ENCODE peak calls at places on chromosomes 7 and 10, in four cellular contexts. U is neural progenitor cell, A is GM23248, R is GM23338. M is an unnamed sample.

GRCh38 chr7:100351657-100352058 is 6.3 kb upstream of the PILRB start:
- DNase-seq in A (no peak), U (no peak), R (no peak), M (no peak)

GRCh38 chr7:101172854-101173751 is 7.0 kb downstream of the NAT16 start:
- DNase-seq in A (peak), R (peak), U (no peak), M (peak)

GRCh38 chr7:126716321-126716720 is 536.4 kb downstream of the GRM8 start:
- DNase-seq in R (no peak), A (no peak), U (no peak), M (no peak)

GRCh38 chr7:113087278-113087998 is 811 bp upstream of the GPR85 start:
- DNase-seq in A (peak), R (peak), U (peak), M (peak)

GRCh38 chr7:153398370-153398769 is 638.8 kb downstream of the ACTR3B start:
- DNase-seq in R (no peak), U (no peak), A (no peak), M (no peak)

GRCh38 chr7:99460651-99461050 is 5.3 kb downstream of the ATP5MF start:
- DNase-seq in U (no peak), R (no peak), A (no peak), M (no peak)

GRCh38 chr7:15720849-15721471 is 34.5 kb upstream of the MEOX2 start:
- DNase-seq in R (peak), A (peak), U (peak), M (peak)

GRCh38 chr10:132451506-132452215 is 54.7 kb downstream of the PWWP2B start:
- DNase-seq in U (no peak), A (no peak), R (no peak), M (no peak)

GRCh38 chr7:7148799-7149481 is 33.4 kb upstream of the C1GALT1 start:
- DNase-seq in U (no peak), R (no peak), A (peak), M (peak)

GRCh38 chr10:88989824-88990527 is 622 bp upstream of the FAS start:
- DNase-seq in R (no peak), U (no peak), A (peak), M (peak)

GRCh38 chr7:87878208-87878735 is 2.0 kb downstream of the DBF4 start:
- DNase-seq in A (peak), R (no peak), U (no peak), M (no peak)

GRCh38 chr7:2738110-2738509 is 50.1 kb downstream of the AMZ1 start:
- DNase-seq in A (no peak), R (no peak), U (no peak), M (no peak)

GRCh38 chr10:18104223-18104872 is 35.9 kb upstream of the CACNB2 start:
- DNase-seq in A (peak), R (peak), U (peak), M (peak)

GRCh38 chr10:109976657-109977056 is 31.1 kb upstream of the ADD3 start:
- DNase-seq in A (no peak), R (no peak), U (no peak), M (no peak)

GRCh38 chr10:60953420-60953819 is 9.4 kb upstream of the RHOBTB1 start:
- DNase-seq in U (no peak), A (no peak), R (no peak), M (no peak)

GRCh38 chr10:80168679-80169380 is 36.3 kb downstream of the PLAC9 start:
- DNase-seq in A (no peak), U (peak), R (peak), M (no peak)

GRCh38 chr10:72637398-72637857 is 11.5 kb upstream of the MICU1 start:
- DNase-seq in R (no peak), A (peak), U (no peak), M (no peak)

GRCh38 chr10:45514283-45515270 is 140.6 kb downstream of the ALOX5 start:
- DNase-seq in A (peak), R (peak), U (no peak), M (no peak)

GRCh38 chr7:13991791-13992620 is 2.5 kb upstream of the ETV1 start:
- DNase-seq in U (peak), A (no peak), R (no peak), M (no peak)

GRCh38 chr10:98038333-98038732 is 7.9 kb upstream of the CRTAC1 start:
- DNase-seq in R (peak), U (peak), A (no peak), M (peak)

GRCh38 chr10:62817120-62817762 is 1.1 kb upstream of the EGR2 start:
- DNase-seq in U (peak), R (peak), A (peak), M (peak)

GRCh38 chr7:151570366-151570915 is 50.7 kb upstream of the RHEB start:
- DNase-seq in U (no peak), A (peak), R (no peak), M (no peak)

GRCh38 chr10:68559872-68560200 is 301 bp upstream of the TET1 start:
- DNase-seq in U (no peak), R (no peak), A (peak), M (no peak)

GRCh38 chr10:22363305-22363704 is 18.0 kb downstream of the SPAG6 start:
- DNase-seq in U (no peak), A (no peak), R (no peak), M (no peak)

GRCh38 chr7:45295222-45295621 is 137.6 kb downstream of the RAMP3 start:
- DNase-seq in R (no peak), U (no peak), A (no peak), M (no peak)

GRCh38 chr7:137576481-137576880 is 232.9 kb upstream of the PTN start:
- DNase-seq in R (no peak), U (no peak), A (no peak), M (no peak)

GRCh38 chr7:92598310-92598981 is 8.3 kb upstream of the FAM133B start:
- DNase-seq in A (no peak), R (peak), U (no peak), M (no peak)

GRCh38 chr10:126042354-126042753 is 146.0 kb downstream of the FANK1 start:
- DNase-seq in U (no peak), A (no peak), R (no peak), M (no peak)

GRCh38 chr7:150734293-150734692 is 2.9 kb upstream of the GIMAP5 start:
- DNase-seq in A (no peak), U (no peak), R (no peak), M (no peak)

GRCh38 chr10:61189912-61190311 is 245.9 kb upstream of the RHOBTB1 start:
- DNase-seq in U (no peak), R (no peak), A (no peak), M (no peak)

GRCh38 chr7:1705856-1706255 is 35.8 kb downstream of the ELFN1 start:
- DNase-seq in R (no peak), U (no peak), A (no peak), M (no peak)

GRCh38 chr10:116740971-116741370 is 1.4 kb downstream of the HSPA12A start:
- DNase-seq in U (peak), R (peak), A (no peak), M (no peak)

GRCh38 chr10:71263376-71263775 is 51.0 kb downstream of the UNC5B start:
- DNase-seq in R (peak), A (no peak), U (peak), M (no peak)

GRCh38 chr7:77473240-77474005 is 57.3 kb upstream of the GSAP start:
- DNase-seq in R (no peak), A (peak), U (no peak), M (no peak)
- TF ChIP-seq EZH2phosphoT487 in R (no peak), A (no peak), U (no peak), M (no peak)

GRCh38 chr7:146960747-146961416 is 844.3 kb downstream of the CNTNAP2 start:
- DNase-seq in A (no peak), R (peak), U (peak), M (no peak)

GRCh38 chr7:146966274-146966673 is 849.7 kb downstream of the CNTNAP2 start:
- DNase-seq in R (no peak), U (no peak), A (no peak), M (no peak)

GRCh38 chr7:146956323-146956722 is 839.7 kb downstream of the CNTNAP2 start:
- DNase-seq in U (no peak), R (no peak), A (no peak), M (no peak)

GRCh38 chr7:146956853-146957252 is 840.3 kb downstream of the CNTNAP2 start:
- DNase-seq in R (no peak), U (no peak), A (no peak), M (no peak)

DNA sequence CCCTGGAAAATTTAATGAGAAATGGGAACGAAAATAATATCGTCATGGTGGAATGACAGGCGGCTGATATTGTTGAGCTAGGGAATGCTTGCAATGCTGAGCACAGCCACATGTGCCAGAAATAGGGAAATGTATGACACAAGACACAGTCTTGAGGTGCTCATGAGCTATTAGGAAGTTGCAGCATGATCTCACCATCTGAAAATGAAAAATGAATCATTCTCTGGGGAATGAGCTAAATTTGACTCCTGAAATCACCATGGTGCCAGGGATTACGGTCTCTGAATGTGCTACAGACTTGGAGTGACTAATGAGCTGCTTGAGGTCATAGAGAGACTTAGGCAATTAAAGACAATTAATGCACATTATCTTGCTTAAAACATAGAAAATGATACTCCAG is 845.0 kb downstream of the CNTNAP2 start:
- DNase-seq in A (peak), R (no peak), U (no peak), M (peak)
- TF ChIP-seq EZH2phosphoT487 in A (no peak), R (no peak), U (no peak), M (no peak)

GRCh38 chr10:23999445-23999844 is 209.5 kb upstream of the KIAA1217 start:
- DNase-seq in R (no peak), U (no peak), A (no peak), M (no peak)

GRCh38 chr10:24000271-24000813 is 208.6 kb upstream of the KIAA1217 start:
- DNase-seq in A (no peak), R (no peak), U (no peak), M (no peak)

DNA sequence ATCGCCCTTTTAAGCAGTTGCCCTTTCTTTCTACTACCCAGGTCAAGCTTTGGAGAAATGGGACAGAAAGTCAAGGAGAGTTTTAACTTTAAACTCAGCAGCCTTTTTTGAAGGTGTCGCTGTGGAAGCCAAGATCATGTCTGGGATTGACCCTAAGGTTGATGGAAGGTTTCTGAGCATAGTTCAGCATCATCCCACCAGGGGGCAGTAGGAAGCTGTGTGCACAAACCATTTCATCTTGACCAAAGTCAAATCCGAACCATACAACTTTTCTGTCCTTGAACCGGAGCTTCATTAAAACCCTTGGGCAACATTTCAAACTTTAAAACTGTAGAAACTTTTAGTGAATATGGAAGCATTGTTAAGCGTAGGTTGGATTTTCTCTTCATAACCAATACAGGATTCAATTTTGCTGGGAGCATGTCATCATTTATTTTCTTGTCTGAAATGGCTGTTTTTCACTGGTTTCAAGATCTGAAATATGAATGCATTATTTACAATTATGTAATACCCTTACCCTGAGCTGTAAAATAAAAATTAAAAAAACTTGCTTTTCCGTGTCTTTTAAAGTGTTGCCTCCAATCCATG is 214.4 kb upstream of the KIAA1217 start:
- DNase-seq in U (peak), R (peak), A (peak), M (peak)
- TF ChIP-seq EZH2phosphoT487 in U (no peak), R (no peak), A (no peak), M (no peak)

DNA sequence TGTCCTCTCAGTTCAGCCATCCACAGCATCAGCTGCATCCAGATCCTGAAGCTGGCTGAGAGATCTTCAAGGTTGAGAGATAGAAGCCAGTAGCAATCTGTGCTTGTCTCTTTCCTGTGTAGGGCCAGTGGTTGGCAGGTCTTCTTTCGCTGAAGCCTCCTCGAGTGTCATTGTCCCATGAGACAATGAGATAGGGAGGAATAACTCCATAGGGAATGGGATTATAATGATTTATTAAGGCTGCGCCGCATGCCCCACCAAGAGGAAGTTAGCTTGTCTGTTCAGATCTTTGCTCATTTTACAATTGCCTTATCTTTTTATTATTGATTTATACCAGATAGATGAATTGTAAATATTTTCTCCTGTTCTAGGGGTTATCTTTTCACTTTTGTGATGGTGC is 61.5 kb downstream of the MCMBP start:
- DNase-seq in A (no peak), U (no peak), R (no peak), M (no peak)
- TF ChIP-seq EZH2phosphoT487 in A (no peak), U (no peak), R (no peak), M (no peak)

GRCh38 chr7:27245798-27246691 is 3.4 kb downstream of the EVX1 start:
- DNase-seq in A (peak), U (peak), R (peak), M (no peak)

GRCh38 chr7:27247000-27247399 is 4.4 kb downstream of the EVX1 start:
- DNase-seq in A (no peak), U (peak), R (peak), M (no peak)

GRCh38 chr7:27248427-27248806 is 5.8 kb downstream of the EVX1 start:
- DNase-seq in U (no peak), R (no peak), A (no peak), M (no peak)

GRCh38 chr7:27248911-27249723 is 6.5 kb downstream of the EVX1 start:
- DNase-seq in A (peak), U (peak), R (peak), M (no peak)

GRCh38 chr7:27247452-27248426 is 5.1 kb downstream of the EVX1 start:
- DNase-seq in A (no peak), U (no peak), R (no peak), M (no peak)
- TF ChIP-seq EZH2phosphoT487 in A (no peak), U (peak), R (no peak), M (no peak)

DNA sequence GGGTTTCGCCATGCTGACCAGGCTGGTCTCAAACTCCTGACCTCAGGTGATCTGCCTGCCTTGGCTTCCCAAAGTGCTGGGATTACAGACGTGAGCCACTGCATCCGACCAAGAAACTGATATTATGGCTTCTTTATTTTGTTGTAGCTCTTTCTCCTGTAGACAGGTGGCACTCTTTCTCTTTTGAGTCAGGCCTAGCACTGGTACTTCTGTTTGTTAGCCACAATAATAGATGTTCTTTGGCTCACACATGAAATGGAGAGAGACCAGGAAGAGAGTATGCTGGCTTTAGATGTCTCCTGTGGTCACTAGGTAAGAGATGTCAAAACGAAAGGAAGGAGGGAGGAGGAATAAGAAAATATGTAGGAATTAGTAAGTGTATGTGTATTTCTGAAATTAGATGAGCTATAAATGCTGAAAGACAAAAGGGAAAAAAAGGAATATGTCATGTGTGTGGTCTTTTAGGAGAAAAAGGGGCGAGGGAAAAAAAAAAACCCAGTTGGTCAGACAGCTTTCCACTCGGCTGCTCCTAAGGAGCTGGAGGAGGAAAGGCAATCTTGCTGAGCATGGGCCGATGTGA is 78.7 kb downstream of the CLEC2L start:
- DNase-seq in A (peak), R (peak), U (peak), M (peak)
- TF ChIP-seq EZH2phosphoT487 in A (no peak), R (no peak), U (no peak), M (no peak)

DNA sequence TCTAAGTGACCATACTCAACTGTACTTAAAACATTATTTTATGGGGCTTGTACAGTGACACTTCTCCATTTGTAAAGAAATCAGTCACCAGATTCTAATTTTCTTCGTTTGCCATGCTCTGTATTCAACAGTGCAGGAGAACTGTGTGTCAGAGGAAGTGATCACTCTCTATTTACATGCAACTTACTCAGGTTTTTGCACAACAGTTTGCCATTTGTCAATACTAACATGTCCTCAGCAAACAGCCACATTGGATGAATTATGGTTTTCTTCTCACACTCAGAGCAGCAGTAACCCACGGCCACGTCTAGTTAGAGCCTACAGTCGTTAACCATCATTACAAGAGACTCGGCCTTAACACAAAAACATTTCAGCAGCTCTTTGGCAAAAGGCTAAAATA is 69.2 kb upstream of the SP4 start:
- DNase-seq in U (no peak), R (no peak), A (no peak), M (no peak)
- TF ChIP-seq EZH2phosphoT487 in U (no peak), R (no peak), A (no peak), M (no peak)

DNA sequence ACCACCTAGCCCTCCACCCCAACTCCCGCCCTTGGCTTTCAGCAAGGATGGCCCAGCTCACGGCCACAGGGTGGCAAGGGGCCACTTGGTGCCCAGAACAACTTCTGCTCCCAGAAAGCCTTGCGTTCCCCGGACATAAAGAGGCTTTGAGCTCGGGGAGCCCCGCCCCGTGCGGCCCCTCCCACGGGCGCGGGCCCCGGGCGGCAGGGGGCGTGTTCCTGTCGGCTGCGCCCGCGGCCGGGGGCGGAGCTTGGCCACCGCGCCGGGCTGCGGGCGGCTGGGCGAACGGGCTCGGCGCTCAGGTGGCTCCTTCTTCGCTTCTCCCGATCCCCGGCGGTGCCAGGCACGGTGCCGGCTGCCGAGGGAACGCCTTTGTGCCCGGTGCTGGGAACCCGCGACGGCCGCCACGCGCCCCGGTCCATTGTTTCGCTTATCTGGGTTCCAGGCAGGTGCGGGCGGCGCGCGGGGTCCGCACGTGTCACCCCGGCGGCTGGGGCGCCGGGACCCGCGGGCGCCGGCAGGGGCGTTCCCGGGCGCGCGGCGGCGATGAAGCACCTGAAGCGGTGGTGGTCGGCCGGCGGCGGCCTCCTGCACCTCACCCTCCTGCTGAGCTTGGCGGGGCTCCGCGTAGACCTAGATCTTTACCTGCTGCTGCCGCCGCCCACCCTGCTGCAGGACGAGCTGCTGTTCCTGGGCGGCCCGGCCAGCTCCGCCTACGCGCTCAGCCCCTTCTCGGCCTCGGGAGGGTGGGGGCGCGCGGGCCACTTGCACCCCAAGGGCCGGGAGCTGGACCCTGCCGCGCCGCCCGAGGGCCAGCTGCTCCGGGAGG is at the start of gene NFE2L3:
- DNase-seq in U (peak), A (peak), R (peak), M (peak)
- TF ChIP-seq EZH2phosphoT487 in U (no peak), A (no peak), R (no peak), M (no peak)

M was measured in hepatocyte.